ENCODE peak calls at places on chromosomes 5 and 9, in nine cellular contexts. J is fibroblast of lung; R is stimulated activated CD8-positive, alpha-beta memory T cell treated with anti-CD3 and anti-CD28 coated beads, Interleukin-4, amount 100 ng/mL, for 1 hour; F is NCI-H1105; E is activated CD4-positive, alpha-beta T cell treated with anti-CD3 and anti-CD28 coated beads, Interleukin-2, amount 50 U/mL, for 4 hours; Z is transverse colon; U is HEK293T; H is GM13976; W is HTR-8/SVneo. A is an unnamed sample.
A peak's percentile ranks its signal among the peaks of the same experiment; 100 is the strongest.

GRCh38 chr9:115117999-115118470 is at the start of gene TNC:
- DNase-seq in Z (peak; percentile 50), U (peak; percentile 36), R (no peak), W (peak; percentile 28), F (peak; percentile 54), H (peak; percentile 17), E (no peak), J (peak; percentile 92), A (no peak)

GRCh38 chr5:142011572-142012185 is 1.1 kb downstream of the GNPDA1 start:
- DNase-seq in F (no peak), Z (no peak), H (no peak), W (no peak), J (no peak), E (no peak), R (no peak), U (no peak), A (no peak)

GRCh38 chr5:128228506-128228905 is 144.9 kb downstream of the SLC12A2 start:
- DNase-seq in E (no peak), R (no peak), J (peak; percentile 88), F (no peak), U (no peak), W (no peak), H (no peak), Z (no peak), A (no peak)

GRCh38 chr5:144203750-144204596 is 33.3 kb downstream of the KCTD16 start:
- DNase-seq in R (no peak), F (peak; percentile 49), J (peak; percentile 62), H (peak; percentile 34), Z (peak; percentile 12), W (peak; percentile 29), E (peak; percentile 23), U (peak; percentile 32), A (peak; percentile 33)

GRCh38 chr9:15220658-15221310 is 86.2 kb downstream of the TTC39B start:
- DNase-seq in H (no peak), U (no peak), R (no peak), J (peak; percentile 69), F (no peak), W (no peak), E (no peak), Z (no peak), A (no peak)

GRCh38 chr9:127428348-127428747 is 4.2 kb downstream of the ZNF79 start:
- DNase-seq in J (no peak), R (no peak), Z (no peak), H (no peak), W (no peak), U (no peak), F (no peak), E (no peak), A (no peak)

GRCh38 chr5:137039939-137040515 is 459.1 kb downstream of the SPOCK1 start:
- DNase-seq in W (no peak), Z (no peak), F (no peak), R (no peak), E (no peak), H (no peak), J (no peak), U (no peak), A (no peak)

GRCh38 chr9:89597711-89598707 is 6.8 kb upstream of the GADD45G start:
- DNase-seq in R (no peak), U (peak; percentile 59), Z (peak; percentile 66), F (no peak), H (peak; percentile 61), W (peak; percentile 27), E (peak; percentile 48), J (peak; percentile 39), A (peak; percentile 57)

A was measured in GM10248.